ENCODE peak calls at places on chromosomes 2 and 18, in four cellular contexts. One of them, this sample, is unnamed. For H3K4me1 and H3K9me3, the result is how much of the 10 kb centered on the place peaks cover.

GRCh38 chr2:19576411-19576810 is 218.0 kb upstream of the OSR1 start:
- DNase-seq in left lung: no peak
- DNase-seq in endodermal cell: no peak
- DNase-seq in neuronal stem cell: no peak
- DNase-seq in this sample: no peak

GRCh38 chr2:231134910-231135650 is 10.2 kb upstream of the HTR2B start:
- DNase-seq in left lung: no peak
- DNase-seq in endodermal cell: no peak
- DNase-seq in neuronal stem cell: no peak
- DNase-seq in this sample: no peak

GRCh38 chr2:175207741-175208438 is 26.4 kb upstream of the ATP5MC3 start:
- DNase-seq in left lung: no peak
- DNase-seq in endodermal cell: no peak
- DNase-seq in neuronal stem cell: no peak
- DNase-seq in this sample: no peak

GRCh38 chr2:40962026-40962425 is 510.1 kb upstream of the SLC8A1 start:
- DNase-seq in left lung: peak
- DNase-seq in endodermal cell: no peak
- DNase-seq in neuronal stem cell: no peak
- DNase-seq in this sample: no peak

GRCh38 chr2:26559044-26559405 is 81.1 kb upstream of the OTOF start:
- DNase-seq in left lung: peak
- DNase-seq in endodermal cell: peak
- DNase-seq in neuronal stem cell: no peak
- DNase-seq in this sample: no peak

GRCh38 chr2:186757009-186757408 is 63.1 kb downstream of the FAM171B start:
- DNase-seq in left lung: no peak
- DNase-seq in endodermal cell: peak
- DNase-seq in neuronal stem cell: peak
- DNase-seq in this sample: no peak

GRCh38 chr2:46984642-46985476 is 69.3 kb upstream of the MCFD2 start:
- DNase-seq in left lung: peak
- DNase-seq in endodermal cell: no peak
- DNase-seq in neuronal stem cell: no peak
- DNase-seq in this sample: peak

GRCh38 chr2:54871457-54872103 is 148.1 kb downstream of the EML6 start:
- DNase-seq in left lung: no peak
- DNase-seq in endodermal cell: no peak
- DNase-seq in neuronal stem cell: no peak
- DNase-seq in this sample: no peak

GRCh38 chr2:15660491-15661294 is 69.0 kb downstream of the DDX1 start:
- DNase-seq in left lung: no peak
- DNase-seq in endodermal cell: no peak
- DNase-seq in neuronal stem cell: no peak
- DNase-seq in this sample: no peak

GRCh38 chr2:141778315-141778835 is 352.4 kb downstream of the LRP1B start:
- DNase-seq in left lung: no peak
- DNase-seq in endodermal cell: no peak
- DNase-seq in neuronal stem cell: no peak
- DNase-seq in this sample: no peak

GRCh38 chr2:240981273-240981672 is 17.1 kb upstream of the SNED1 start:
- DNase-seq in left lung: no peak
- DNase-seq in endodermal cell: no peak
- DNase-seq in neuronal stem cell: no peak
- DNase-seq in this sample: peak

GRCh38 chr2:236572482-236572881 is 2.9 kb downstream of the ACKR3 start:
- DNase-seq in left lung: no peak
- DNase-seq in endodermal cell: peak
- DNase-seq in neuronal stem cell: peak
- DNase-seq in this sample: no peak

GRCh38 chr18:78814766-78815165 is 164.9 kb upstream of the SALL3 start:
- DNase-seq in left lung: peak
- DNase-seq in endodermal cell: no peak
- DNase-seq in neuronal stem cell: no peak
- DNase-seq in this sample: no peak

GRCh38 chr2:98436734-98437133 is 7.9 kb upstream of the INPP4A start:
- DNase-seq in left lung: no peak
- DNase-seq in endodermal cell: no peak
- DNase-seq in neuronal stem cell: no peak
- DNase-seq in this sample: no peak

GRCh38 chr18:42813570-42813969 is 301.9 kb downstream of the RIT2 start:
- DNase-seq in left lung: no peak
- DNase-seq in endodermal cell: no peak
- DNase-seq in neuronal stem cell: no peak
- DNase-seq in this sample: no peak

GRCh38 chr2:111708478-111708877 is 175.5 kb downstream of the ANAPC1 start:
- DNase-seq in left lung: no peak
- DNase-seq in endodermal cell: no peak
- DNase-seq in neuronal stem cell: no peak
- DNase-seq in this sample: no peak

GRCh38 chr2:150169230-150169629 is 318.2 kb downstream of the RND3 start:
- DNase-seq in left lung: no peak
- DNase-seq in endodermal cell: no peak
- DNase-seq in neuronal stem cell: no peak
- DNase-seq in this sample: no peak

GRCh38 chr2:205580591-205580990 is 101.7 kb upstream of the NRP2 start:
- DNase-seq in left lung: no peak
- DNase-seq in endodermal cell: no peak
- DNase-seq in neuronal stem cell: no peak
- DNase-seq in this sample: no peak

GRCh38 chr2:170313636-170314348 is 135.8 kb downstream of the MYO3B start:
- DNase-seq in left lung: no peak
- DNase-seq in endodermal cell: no peak
- DNase-seq in neuronal stem cell: no peak
- DNase-seq in this sample: no peak

GRCh38 chr2:182283512-182283911 is 143.3 kb downstream of the PDE1A start:
- DNase-seq in left lung: no peak
- DNase-seq in endodermal cell: no peak
- DNase-seq in neuronal stem cell: no peak
- DNase-seq in this sample: no peak

GRCh38 chr2:193837368-193837767 is 1642.6 kb upstream of the TMEFF2 start:
- DNase-seq in left lung: no peak
- DNase-seq in endodermal cell: no peak
- DNase-seq in neuronal stem cell: no peak
- DNase-seq in this sample: no peak

GRCh38 chr18:24027156-24027555 is 12.6 kb downstream of the TTC39C start:
- DNase-seq in left lung: no peak
- DNase-seq in endodermal cell: no peak
- DNase-seq in neuronal stem cell: no peak
- DNase-seq in this sample: no peak

GRCh38 chr2:29518010-29518409 is 402.8 kb downstream of the CLIP4 start:
- DNase-seq in left lung: no peak
- DNase-seq in endodermal cell: no peak
- DNase-seq in neuronal stem cell: no peak
- DNase-seq in this sample: no peak

GRCh38 chr2:156077041-156077735 is 255.3 kb downstream of the NR4A2 start:
- DNase-seq in left lung: no peak
- DNase-seq in endodermal cell: no peak
- DNase-seq in neuronal stem cell: no peak
- DNase-seq in this sample: no peak

GRCh38 chr2:100242891-100243670 is 79.2 kb downstream of the LONRF2 start:
- DNase-seq in left lung: peak
- DNase-seq in endodermal cell: peak
- DNase-seq in neuronal stem cell: peak
- DNase-seq in this sample: peak

GRCh38 chr2:100245681-100246080 is 76.6 kb downstream of the LONRF2 start:
- DNase-seq in left lung: no peak
- DNase-seq in endodermal cell: no peak
- DNase-seq in neuronal stem cell: no peak
- DNase-seq in this sample: no peak

GRCh38 chr2:100244881-100245605 is 77.3 kb downstream of the LONRF2 start:
- DNase-seq in left lung: no peak
- DNase-seq in endodermal cell: no peak
- DNase-seq in neuronal stem cell: no peak
- DNase-seq in this sample: no peak

GRCh38 chr2:100242416-100242815 is 79.9 kb downstream of the LONRF2 start:
- DNase-seq in left lung: no peak
- DNase-seq in endodermal cell: peak
- DNase-seq in neuronal stem cell: no peak
- DNase-seq in this sample: no peak

DNA sequence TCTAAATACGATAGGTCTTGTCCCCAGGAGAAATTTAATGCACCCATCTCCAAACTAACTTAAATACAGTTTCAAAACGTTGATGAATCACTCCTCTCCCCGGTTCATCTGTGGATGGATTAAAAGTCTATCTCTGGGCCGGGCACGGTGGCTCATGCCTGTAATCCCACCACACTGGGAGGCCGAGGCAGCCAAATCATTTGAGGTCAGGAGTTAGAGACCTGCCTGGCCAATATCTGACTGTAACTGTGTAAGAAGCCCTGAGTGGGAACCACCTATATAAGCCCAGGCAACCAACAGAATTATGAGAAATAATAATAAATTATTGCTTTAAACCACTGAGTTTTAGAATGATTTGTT is 78.7 kb downstream of the LONRF2 start:
- DNase-seq in left lung: no peak
- DNase-seq in endodermal cell: peak
- DNase-seq in neuronal stem cell: no peak
- DNase-seq in this sample: no peak
- H3K4me1 ChIP-seq in left lung: under half
- H3K4me1 ChIP-seq in endodermal cell: under half
- H3K4me1 ChIP-seq in neuronal stem cell: under half
- H3K4me1 ChIP-seq in this sample: under half

DNA sequence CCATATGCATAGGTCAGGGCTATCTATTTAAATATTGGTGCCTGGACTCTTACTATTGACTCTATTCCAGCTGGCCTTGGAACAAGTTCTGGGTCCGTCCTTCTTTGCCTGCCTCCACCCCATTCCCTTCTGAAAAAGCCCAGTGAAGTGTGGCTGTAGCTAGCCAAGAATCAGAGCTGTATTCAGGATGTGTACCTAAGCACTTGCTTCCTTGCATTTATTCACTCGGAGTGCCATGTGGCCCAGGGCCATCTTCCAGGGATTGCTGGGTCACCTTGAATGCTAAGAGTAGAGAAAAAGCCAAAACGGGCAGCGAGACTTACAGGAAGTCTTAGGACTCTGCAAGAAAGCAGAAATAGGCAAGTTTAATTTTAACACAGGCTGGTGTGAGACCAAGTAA is 4.0 kb downstream of the ITGA6 start:
- DNase-seq in left lung: no peak
- DNase-seq in endodermal cell: no peak
- DNase-seq in neuronal stem cell: no peak
- DNase-seq in this sample: peak
- H3K27ac ChIP-seq in left lung: no peak
- H3K27ac ChIP-seq in endodermal cell: no peak
- H3K27ac ChIP-seq in neuronal stem cell: no peak
- H3K27ac ChIP-seq in this sample: peak

GRCh38 chr2:135074216-135074615 is 22.1 kb downstream of the RAB3GAP1 start:
- DNase-seq in left lung: no peak
- DNase-seq in endodermal cell: no peak
- DNase-seq in neuronal stem cell: no peak
- DNase-seq in this sample: no peak
- H3K9me3 ChIP-seq in left lung: under half
- H3K9me3 ChIP-seq in endodermal cell: half or more
- H3K9me3 ChIP-seq in neuronal stem cell: under half
- H3K9me3 ChIP-seq in this sample: under half

GRCh38 chr2:102806250-102806837 is 44.5 kb downstream of the TMEM182 start:
- DNase-seq in left lung: no peak
- DNase-seq in endodermal cell: peak
- DNase-seq in neuronal stem cell: peak
- DNase-seq in this sample: no peak
- H3K4me1 ChIP-seq in left lung: under half
- H3K4me1 ChIP-seq in endodermal cell: under half
- H3K4me1 ChIP-seq in neuronal stem cell: under half
- H3K4me1 ChIP-seq in this sample: under half